ENCODE peak calls at places on chromosomes 6 and 20, in seven cellular contexts. H is fibroblast of mammary gland; T is activated CD4-positive, alpha-beta T cell treated with anti-CD3 and anti-CD28 coated beads, Interleukin-2, amount 50 U/mL, for 1 hour; B is GM03348; L is body of pancreas; N is neural progenitor cell; P is AG04450. M is an unnamed sample.

GRCh38 chr6:134058622-134059366 is 6.4 kb upstream of the SLC2A12 start:
- DNase-seq in H (no peak), T (no peak), B (no peak), L (no peak), N (no peak), P (no peak), M (no peak)

GRCh38 chr6:43699564-43700186 is 12.1 kb upstream of the MRPS18A start:
- DNase-seq in H (peak; percentile 44), T (no peak), B (no peak), L (peak; percentile 46), N (no peak), P (no peak), M (peak; percentile 81)

GRCh38 chr20:53917145-53918009 is 153.0 kb downstream of the BCAS1 start:
- DNase-seq in H (peak; percentile 72), T (no peak), B (peak; percentile 72), L (peak; percentile 54), N (no peak), P (no peak), M (peak; percentile 92)

GRCh38 chr20:58420798-58421496 is 31.9 kb downstream of the VAPB start:
- DNase-seq in H (peak; percentile 81), T (no peak), B (peak; percentile 79), L (no peak), N (no peak), P (no peak), M (peak; percentile 81)

GRCh38 chr20:9626357-9626756 is 112.0 kb downstream of the LAMP5 start:
- DNase-seq in H (no peak), T (no peak), B (no peak), L (no peak), N (no peak), P (no peak), M (peak; percentile 32)

GRCh38 chr6:169019727-169020491 is 233.7 kb downstream of the THBS2 start:
- DNase-seq in H (peak; percentile 57), T (no peak), B (no peak), L (no peak), N (peak; percentile 19), P (no peak), M (peak; percentile 49)

GRCh38 chr6:142886431-142887170 is 58.4 kb downstream of the HIVEP2 start:
- DNase-seq in H (peak; percentile 75), T (no peak), B (no peak), L (no peak), N (no peak), P (no peak), M (peak; percentile 64)

GRCh38 chr6:33118525-33119123 is 42.8 kb downstream of the HLA-DPB1 start:
- DNase-seq in H (peak; percentile 64), T (no peak), B (peak; percentile 47), L (no peak), N (peak; percentile 57), P (peak; percentile 8), M (peak; percentile 64)

GRCh38 chr6:40977085-40977484 is 61.9 kb downstream of the UNC5CL start:
- DNase-seq in H (no peak), T (no peak), B (no peak), L (no peak), N (no peak), P (no peak), M (no peak)

GRCh38 chr6:38776515-38776914 is 61.4 kb downstream of the DNAH8 start:
- DNase-seq in H (peak; percentile 24), T (no peak), B (peak; percentile 17), L (no peak), N (no peak), P (no peak), M (peak; percentile 61)

GRCh38 chr6:106383573-106383972 is 23.1 kb downstream of the CRYBG1 start:
- DNase-seq in H (peak; percentile 45), T (no peak), B (no peak), L (no peak), N (no peak), P (no peak), M (no peak)

GRCh38 chr20:10316582-10316981 is 98.0 kb downstream of the SNAP25 start:
- DNase-seq in H (no peak), T (no peak), B (no peak), L (no peak), N (no peak), P (no peak), M (no peak)

GRCh38 chr6:151993364-151993763 is 185.9 kb downstream of the ESR1 start:
- DNase-seq in H (no peak), T (no peak), B (no peak), L (peak; percentile 73), N (no peak), P (no peak), M (no peak)

GRCh38 chr6:107140581-107140980 is 25.3 kb upstream of the BEND3 start:
- DNase-seq in H (no peak), T (no peak), B (no peak), L (no peak), N (no peak), P (no peak), M (no peak)

GRCh38 chr6:122654016-122654415 is 43.8 kb downstream of the PKIB start:
- DNase-seq in H (no peak), T (no peak), B (no peak), L (no peak), N (no peak), P (no peak), M (no peak)

GRCh38 chr6:25511386-25511785 is 140.6 kb upstream of the SCGN start:
- DNase-seq in H (peak; percentile 52), T (no peak), B (peak; percentile 21), L (no peak), N (no peak), P (no peak), M (peak; percentile 12)

GRCh38 chr20:64100946-64101688 is 6.2 kb downstream of the NPBWR2 start:
- DNase-seq in H (no peak), T (no peak), B (no peak), L (no peak), N (no peak), P (no peak), M (no peak)

GRCh38 chr20:32277361-32278198 is at the start of gene KIF3B:
- DNase-seq in H (peak; percentile 89), T (peak; percentile 77), B (peak; percentile 97), L (peak; percentile 90), N (peak; percentile 91), P (peak; percentile 62), M (peak; percentile 94)

GRCh38 chr20:13784271-13784892 is 337 bp downstream of the ESF1 start:
- DNase-seq in H (no peak), T (no peak), B (peak; percentile 13), L (no peak), N (no peak), P (no peak), M (no peak)

GRCh38 chr6:11298651-11299420 is 66.4 kb upstream of the NEDD9 start:
- DNase-seq in H (no peak), T (no peak), B (no peak), L (peak; percentile 59), N (peak; percentile 48), P (no peak), M (no peak)

GRCh38 chr6:134689676-134690447 is 260.0 kb downstream of the ALDH8A1 start:
- DNase-seq in H (no peak), T (no peak), B (no peak), L (peak; percentile 24), N (no peak), P (no peak), M (peak; percentile 66)

GRCh38 chr6:160005211-160005610 is 36.3 kb downstream of the IGF2R start:
- DNase-seq in H (no peak), T (no peak), B (no peak), L (no peak), N (no peak), P (no peak), M (no peak)

GRCh38 chr20:771741-772464 is 3.6 kb upstream of the SLC52A3 start:
- DNase-seq in H (no peak), T (no peak), B (no peak), L (no peak), N (no peak), P (no peak), M (peak; percentile 22)

GRCh38 chr6:12921467-12921866 is 204.9 kb downstream of the PHACTR1 start:
- DNase-seq in H (no peak), T (no peak), B (no peak), L (no peak), N (no peak), P (no peak), M (no peak)

GRCh38 chr20:32465092-32465900 is 107.2 kb downstream of the ASXL1 start:
- DNase-seq in H (peak; percentile 94), T (no peak), B (no peak), L (peak; percentile 87), N (no peak), P (no peak), M (no peak)

GRCh38 chr6:109373762-109374161 is 8.5 kb downstream of the CD164 start:
- DNase-seq in H (peak; percentile 63), T (no peak), B (no peak), L (no peak), N (no peak), P (no peak), M (peak; percentile 40)

GRCh38 chr6:85408039-85408438 is 41.8 kb upstream of the NT5E start:
- DNase-seq in H (no peak), T (no peak), B (no peak), L (no peak), N (no peak), P (no peak), M (no peak)

GRCh38 chr20:6599876-6600275 is 167.6 kb upstream of the BMP2 start:
- DNase-seq in H (no peak), T (no peak), B (no peak), L (no peak), N (no peak), P (no peak), M (peak; percentile 32)

GRCh38 chr20:34316191-34316814 is 13.1 kb upstream of the AHCY start:
- DNase-seq in H (peak; percentile 67), T (no peak), B (peak; percentile 73), L (no peak), N (no peak), P (no peak), M (peak; percentile 85)

GRCh38 chr6:21769405-21769851 is 175.9 kb downstream of the SOX4 start:
- DNase-seq in H (peak; percentile 94), T (no peak), B (peak; percentile 75), L (no peak), N (peak; percentile 80), P (peak; percentile 95), M (peak; percentile 96)

GRCh38 chr20:10065154-10065833 is 30.5 kb downstream of the ANKEF1 start:
- DNase-seq in H (peak; percentile 88), T (no peak), B (no peak), L (no peak), N (no peak), P (no peak), M (peak; percentile 68)

GRCh38 chr6:14286144-14286543 is 168.6 kb downstream of the CD83 start:
- DNase-seq in H (peak; percentile 90), T (no peak), B (peak; percentile 89), L (no peak), N (no peak), P (peak; percentile 36), M (peak; percentile 95)

GRCh38 chr6:109979033-109979921 is 1.2 kb downstream of the GPR6 start:
- DNase-seq in H (no peak), T (no peak), B (no peak), L (no peak), N (peak; percentile 55), P (no peak), M (no peak)

GRCh38 chr6:158869604-158870417 is 50.6 kb upstream of the EZR start:
- DNase-seq in H (peak; percentile 95), T (peak; percentile 97), B (peak; percentile 96), L (peak; percentile 96), N (peak; percentile 96), P (peak; percentile 62), M (peak; percentile 99)

M was measured in M059J.